ENCODE peak calls at places on chromosomes 2 and 18, in six cellular contexts. H is left ventricle myocardium inferior, C is colonic mucosa, F is HCT116, V is prostate gland, B is OCI-LY7. J is an unnamed sample. For H3K4me1, the result is how much of the 10 kb centered on the place peaks cover.

GRCh38 chr18:35019929-35020328 is 21.3 kb upstream of the MAPRE2 start:
- DNase-seq in C (no peak), B (no peak), F (no peak), V (no peak), H (no peak), J (no peak)

GRCh38 chr2:115596659-115597375 is 1154.4 kb downstream of the DPP10 start:
- DNase-seq in H (no peak), F (no peak), V (no peak), C (no peak), B (no peak), J (no peak)

GRCh38 chr2:198077477-198077876 is 273.1 kb downstream of the PLCL1 start:
- DNase-seq in H (no peak), C (no peak), V (no peak), B (no peak), F (no peak), J (no peak)

GRCh38 chr2:9778471-9779402 is 64.5 kb upstream of the TAF1B start:
- DNase-seq in B (no peak), C (no peak), V (no peak), F (no peak), H (no peak), J (no peak)

GRCh38 chr18:77111449-77112160 is 21.0 kb downstream of the MBP start:
- DNase-seq in V (no peak), B (no peak), F (no peak), C (peak), H (no peak), J (no peak)

GRCh38 chr2:241913703-241914102 is 44.2 kb downstream of the RTP5 start:
- DNase-seq in F (no peak), H (no peak), C (no peak), V (no peak), B (no peak), J (no peak)

GRCh38 chr2:6648656-6649247 is 217.0 kb downstream of the CMPK2 start:
- DNase-seq in V (no peak), C (no peak), F (no peak), B (no peak), H (no peak), J (no peak)

GRCh38 chr2:27025861-27026851 is 6.6 kb upstream of the TMEM214 start:
- DNase-seq in H (no peak), V (no peak), C (no peak), F (no peak), B (no peak), J (peak)

GRCh38 chr2:151886235-151886634 is 58.0 kb upstream of the ARL5A start:
- DNase-seq in C (no peak), B (no peak), H (no peak), V (no peak), F (no peak), J (no peak)

GRCh38 chr2:102355526-102356380 is at the start of gene IL18R1:
- DNase-seq in H (peak), V (peak), B (peak), F (peak), C (peak), J (peak)

GRCh38 chr2:201471732-201472395 is 20.3 kb downstream of the STRADB start:
- DNase-seq in B (no peak), V (no peak), F (no peak), C (no peak), H (no peak), J (no peak)

GRCh38 chr2:128549646-128550260 is 231.1 kb upstream of the HS6ST1 start:
- DNase-seq in H (no peak), V (no peak), C (no peak), B (no peak), F (no peak), J (no peak)

GRCh38 chr2:233915133-233915532 is 2.0 kb upstream of the TRPM8 start:
- DNase-seq in V (no peak), B (peak), C (no peak), H (no peak), F (no peak), J (no peak)

GRCh38 chr2:239548965-239549595 is 148.3 kb upstream of the HDAC4 start:
- DNase-seq in H (no peak), C (no peak), B (no peak), F (no peak), V (no peak), J (no peak)

GRCh38 chr18:27017901-27018500 is 152.5 kb upstream of the AQP4 start:
- DNase-seq in H (no peak), C (no peak), V (no peak), F (no peak), B (peak), J (no peak)

GRCh38 chr2:206208900-206209299 is 49.2 kb downstream of the EEF1B2 start:
- DNase-seq in C (no peak), V (no peak), H (no peak), F (no peak), B (no peak), J (no peak)

GRCh38 chr2:180077295-180077906 is 70.3 kb upstream of the CWC22 start:
- DNase-seq in B (peak), V (no peak), C (no peak), F (peak), H (no peak), J (no peak)

GRCh38 chr2:232707076-232707475 is 9.9 kb downstream of the GIGYF2 start:
- DNase-seq in B (no peak), H (no peak), F (no peak), V (no peak), C (no peak), J (no peak)

GRCh38 chr2:238105506-238106338 is 5.6 kb downstream of the ESPNL start:
- DNase-seq in H (no peak), C (no peak), F (no peak), B (no peak), V (no peak), J (no peak)

GRCh38 chr2:121790276-121790956 is 35.0 kb downstream of the TSN start:
- DNase-seq in F (peak), V (no peak), H (no peak), C (no peak), B (no peak), J (peak)

GRCh38 chr2:238145851-238146250 is 7.4 kb downstream of the KLHL30 start:
- DNase-seq in B (no peak), V (no peak), C (no peak), H (no peak), F (peak), J (no peak)

GRCh38 chr2:223580951-223581350 is 21.2 kb downstream of the SCG2 start:
- DNase-seq in B (no peak), F (no peak), C (no peak), V (no peak), H (no peak), J (no peak)

GRCh38 chr18:13587001-13587400 is 139.4 kb downstream of the FAM210A start:
- DNase-seq in H (no peak), F (no peak), B (no peak), C (no peak), V (no peak), J (no peak)

GRCh38 chr18:26480897-26481795 is 67.2 kb downstream of the KCTD1 start:
- DNase-seq in B (no peak), C (no peak), V (no peak), F (peak), H (no peak), J (peak)

GRCh38 chr18:58868440-58868839 is 3.8 kb downstream of the ZNF532 start:
- DNase-seq in H (no peak), F (no peak), B (no peak), C (no peak), V (no peak), J (no peak)
- H3K4me1 ChIP-seq in H (half or more), F (under half), B (under half), C (under half), V (under half), J (under half)

GRCh38 chr18:28163201-28163778 is 13.6 kb downstream of the CDH2 start:
- DNase-seq in F (no peak), V (no peak), B (no peak), C (no peak), H (no peak), J (no peak)

GRCh38 chr18:28167835-28168349 is 9.0 kb downstream of the CDH2 start:
- DNase-seq in C (no peak), V (no peak), B (no peak), H (no peak), F (no peak), J (no peak)

GRCh38 chr18:28161608-28162599 is 15.0 kb downstream of the CDH2 start:
- DNase-seq in H (no peak), V (no peak), C (no peak), F (no peak), B (no peak), J (peak)

GRCh38 chr18:28168725-28169124 is 8.2 kb downstream of the CDH2 start:
- DNase-seq in C (no peak), H (no peak), F (no peak), V (no peak), B (no peak), J (no peak)

DNA sequence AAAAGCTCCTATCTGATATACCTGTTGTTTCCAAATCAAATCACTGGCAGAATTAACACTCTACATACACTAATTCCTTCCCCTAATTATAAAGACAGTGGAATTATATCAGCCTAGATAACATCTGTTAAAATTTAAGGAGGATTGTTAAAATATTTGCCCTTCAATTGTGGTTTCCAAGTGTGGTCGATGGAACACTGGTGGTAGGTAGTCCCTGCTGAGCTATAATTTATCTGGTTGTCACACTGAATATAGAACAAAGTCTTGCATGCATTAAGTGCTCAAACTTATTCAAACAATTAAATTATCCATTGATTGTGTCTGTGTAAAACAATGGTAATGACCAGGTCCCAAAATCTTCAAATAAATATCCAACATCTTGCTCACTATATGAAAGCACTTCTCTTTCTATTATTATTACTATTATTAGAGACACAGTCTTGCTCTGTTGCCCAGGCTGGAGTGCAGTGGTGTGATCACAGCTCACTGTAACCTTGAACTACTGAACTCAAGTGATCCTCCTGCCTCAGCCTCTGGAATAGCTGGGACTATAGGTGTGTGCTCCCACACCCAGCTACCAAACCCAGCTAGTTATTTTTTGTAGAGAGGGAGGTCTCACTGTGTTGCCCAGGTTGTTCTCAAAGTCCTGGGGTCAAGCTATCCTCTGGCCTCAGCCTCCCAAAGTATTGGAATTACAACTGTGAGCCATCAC is 12.0 kb downstream of the CDH2 start:
- DNase-seq in H (no peak), C (no peak), F (no peak), V (no peak), B (no peak), J (no peak)
- TF ChIP-seq CTCF in H (no peak), C (no peak), F (no peak), V (no peak), B (no peak), J (no peak)

DNA sequence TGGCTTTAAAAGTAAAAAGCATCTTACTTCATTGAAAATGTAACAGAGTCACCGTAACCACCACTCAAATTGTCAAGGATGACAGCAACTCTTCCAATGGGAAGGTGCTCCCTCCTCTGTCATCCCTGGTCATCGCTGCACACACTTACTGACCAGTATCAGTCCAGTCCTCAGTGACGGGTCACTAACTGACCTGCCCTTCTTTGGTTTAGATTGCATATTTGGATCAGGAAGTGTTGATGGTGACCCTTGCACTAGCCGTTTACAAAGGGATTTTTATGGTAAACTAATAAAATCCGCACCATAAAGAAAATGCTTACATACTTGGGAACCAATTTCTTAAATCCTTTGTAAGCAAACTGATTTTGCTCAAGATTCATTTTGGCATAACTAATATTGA is 141.9 kb upstream of the ACAA2 start:
- DNase-seq in V (no peak), C (no peak), B (no peak), H (no peak), F (no peak), J (no peak)
- H3K4me1 ChIP-seq in V (under half), C (under half), B (under half), H (under half), F (under half), J (under half)

DNA sequence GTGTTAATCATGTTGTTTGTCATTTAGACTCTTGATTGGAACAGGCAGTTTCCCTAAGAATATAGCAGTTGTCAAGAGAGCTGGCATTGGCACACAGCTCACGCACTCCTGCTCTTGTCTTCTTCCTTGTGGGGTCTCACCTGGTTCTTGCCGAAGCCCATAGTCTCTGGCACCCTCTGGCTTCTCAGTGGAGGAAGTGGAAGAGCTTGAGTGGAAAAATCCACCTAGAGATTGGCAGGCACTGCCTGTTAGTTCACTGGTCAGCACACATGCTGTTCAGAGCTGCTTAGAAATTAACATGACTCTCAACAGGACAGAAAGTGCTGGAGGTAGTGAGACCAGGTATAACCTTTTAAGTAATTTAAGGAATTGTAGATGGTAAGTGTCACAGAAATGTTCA is 28.3 kb downstream of the SCTR start:
- DNase-seq in H (no peak), C (no peak), V (no peak), B (no peak), F (no peak), J (no peak)
- TF ChIP-seq CTCF in H (peak), C (no peak), V (no peak), B (peak), F (no peak), J (no peak)

GRCh38 chr2:62738981-62739936 is 33.7 kb downstream of the EHBP1 start:
- DNase-seq in V (no peak), C (no peak), F (no peak), H (no peak), B (no peak), J (no peak)
- H3K4me1 ChIP-seq in V (under half), C (under half), F (under half), H (under half), B (under half), J (under half)

DNA sequence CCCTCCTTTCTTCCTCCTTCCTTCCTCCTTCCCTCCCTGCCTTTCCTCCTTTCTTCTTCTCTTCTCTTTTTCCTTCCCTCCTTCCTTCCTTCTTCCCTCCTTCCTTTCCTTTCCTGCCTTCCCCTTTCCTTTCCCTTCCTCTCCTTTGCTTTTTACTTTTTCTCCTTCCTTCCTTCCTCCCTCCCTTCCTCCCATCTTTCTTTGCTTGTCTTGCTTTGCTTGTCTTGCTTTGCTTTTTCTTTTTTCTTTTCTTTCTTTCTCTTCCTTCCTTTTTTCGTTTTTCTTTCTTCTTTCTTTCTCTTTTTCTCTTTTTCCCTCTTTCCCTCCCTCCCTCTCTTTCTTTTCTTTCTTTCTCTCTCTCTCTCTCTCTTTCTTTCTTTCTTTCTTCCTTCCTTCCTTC is 113.0 kb downstream of the NYAP2 start:
- DNase-seq in H (no peak), F (no peak), C (no peak), B (no peak), V (no peak), J (no peak)
- TF ChIP-seq CTCF in H (no peak), F (no peak), C (no peak), B (no peak), V (no peak), J (no peak)

GRCh38 chr18:79402209-79402576 is 6.5 kb downstream of the NFATC1 start:
- DNase-seq in B (no peak), V (no peak), F (no peak), H (peak), C (no peak), J (no peak)
- H3K4me1 ChIP-seq in B (half or more), V (under half), F (under half), H (half or more), C (under half), J (under half)

J was measured in Caco-2.